ENCODE peak calls at places on chromosomes 1 and 21, in six cellular contexts. K is body of pancreas, T is GM12865, C is upper lobe of right lung, A is lung, B is cerebellar cortex. Q is an unnamed sample.

GRCh38 chr1:147748687-147749350 is 11.6 kb downstream of the GJA5 start:
- DNase-seq in K (no peak), T (no peak), C (no peak), A (no peak), B (no peak), Q (no peak)

GRCh38 chr1:60809204-60809985 is 273.0 kb upstream of the NFIA start:
- DNase-seq in K (no peak), T (no peak), C (no peak), A (no peak), B (no peak), Q (no peak)

GRCh38 chr1:3453203-3453761 is 1.2 kb upstream of the ARHGEF16 start:
- DNase-seq in K (peak; percentile 86), T (peak; percentile 68), C (peak; percentile 89), A (peak; percentile 83), B (peak; percentile 72), Q (peak; percentile 46)

GRCh38 chr1:73789965-73790364 is 408.0 kb downstream of the LRRIQ3 start:
- DNase-seq in K (no peak), T (no peak), C (no peak), A (no peak), B (no peak), Q (no peak)

GRCh38 chr1:2638466-2639115 is 5.8 kb upstream of the MMEL1 start:
- DNase-seq in K (no peak), T (no peak), C (peak; percentile 49), A (no peak), B (no peak), Q (no peak)

GRCh38 chr1:30611741-30612309 is 111.6 kb downstream of the MATN1 start:
- DNase-seq in K (no peak), T (no peak), C (no peak), A (no peak), B (no peak), Q (no peak)

GRCh38 chr1:206557636-206558473 is 50.5 kb downstream of the RASSF5 start:
- DNase-seq in K (no peak), T (peak; percentile 62), C (no peak), A (peak; percentile 39), B (peak; percentile 33), Q (no peak)

GRCh38 chr1:20446796-20447195 is 39.2 kb downstream of the CAMK2N1 start:
- DNase-seq in K (no peak), T (no peak), C (peak; percentile 36), A (no peak), B (no peak), Q (no peak)

GRCh38 chr1:205939690-205940330 is 3.4 kb downstream of the SLC26A9 start:
- DNase-seq in K (peak; percentile 55), T (no peak), C (peak; percentile 78), A (peak; percentile 53), B (no peak), Q (no peak)

GRCh38 chr1:176736015-176736414 is 273.0 kb downstream of the PAPPA2 start:
- DNase-seq in K (no peak), T (no peak), C (no peak), A (no peak), B (no peak), Q (no peak)

GRCh38 chr1:203636306-203636705 is 9.7 kb downstream of the ATP2B4 start:
- DNase-seq in K (no peak), T (no peak), C (no peak), A (no peak), B (no peak), Q (no peak)

GRCh38 chr1:192565946-192566345 is 9.6 kb upstream of the RGS1 start:
- DNase-seq in K (no peak), T (no peak), C (no peak), A (no peak), B (no peak), Q (no peak)

GRCh38 chr1:246703581-246703980 is 20.6 kb upstream of the SCCPDH start:
- DNase-seq in K (no peak), T (no peak), C (no peak), A (no peak), B (no peak), Q (no peak)

GRCh38 chr1:59375321-59376220 is 78.7 kb downstream of the FGGY start:
- DNase-seq in K (no peak), T (no peak), C (no peak), A (no peak), B (no peak), Q (peak; percentile 74)

GRCh38 chr1:173861731-173862145 is 6.1 kb downstream of the GAS5 start:
- DNase-seq in K (no peak), T (peak; percentile 70), C (no peak), A (no peak), B (peak; percentile 48), Q (no peak)

GRCh38 chr21:32994305-32994704 is 31.4 kb upstream of the OLIG2 start:
- DNase-seq in K (no peak), T (peak; percentile 5), C (no peak), A (no peak), B (peak; percentile 2), Q (peak; percentile 7)

GRCh38 chr1:196877964-196878363 is 9.9 kb upstream of the CFHR4 start:
- DNase-seq in K (no peak), T (no peak), C (peak; percentile 60), A (no peak), B (no peak), Q (no peak)

GRCh38 chr1:157025321-157025720 is 20.2 kb downstream of the ARHGEF11 start:
- DNase-seq in K (no peak), T (no peak), C (no peak), A (no peak), B (peak; percentile 42), Q (no peak)

GRCh38 chr21:36702622-36702968 is 3.7 kb downstream of the SIM2 start:
- DNase-seq in K (no peak), T (no peak), C (no peak), A (no peak), B (no peak), Q (no peak)

GRCh38 chr21:27362249-27362648 is 395.4 kb upstream of the ADAMTS5 start:
- DNase-seq in K (no peak), T (no peak), C (no peak), A (no peak), B (no peak), Q (no peak)

GRCh38 chr1:179302076-179302475 is 8.5 kb downstream of the SOAT1 start:
- DNase-seq in K (no peak), T (no peak), C (no peak), A (no peak), B (no peak), Q (no peak)

GRCh38 chr1:48025076-48025475 is 27.9 kb upstream of the TRABD2B start:
- DNase-seq in K (no peak), T (no peak), C (no peak), A (no peak), B (no peak), Q (no peak)

GRCh38 chr1:35319988-35320713 is 51.6 kb downstream of the ZMYM4 start:
- DNase-seq in K (peak; percentile 47), T (no peak), C (no peak), A (no peak), B (peak; percentile 18), Q (no peak)

GRCh38 chr1:168469690-168470089 is 74.1 kb downstream of the XCL2 start:
- DNase-seq in K (peak; percentile 33), T (peak; percentile 19), C (no peak), A (no peak), B (no peak), Q (no peak)

GRCh38 chr1:87449348-87449963 is 120.8 kb downstream of the LMO4 start:
- DNase-seq in K (peak; percentile 70), T (peak; percentile 95), C (no peak), A (peak; percentile 63), B (no peak), Q (no peak)

GRCh38 chr1:216740334-216740733 is 17.1 kb upstream of the ESRRG start:
- DNase-seq in K (no peak), T (no peak), C (no peak), A (no peak), B (no peak), Q (no peak)

GRCh38 chr1:25765152-25765909 is 34.7 kb upstream of the SELENON start:
- DNase-seq in K (no peak), T (no peak), C (no peak), A (no peak), B (no peak), Q (no peak)

GRCh38 chr1:190475394-190476250 is 2.0 kb downstream of the BRINP3 start:
- DNase-seq in K (peak; percentile 31), T (no peak), C (peak; percentile 44), A (no peak), B (peak; percentile 83), Q (no peak)

GRCh38 chr1:4585216-4585615 is 69.2 kb upstream of the AJAP1 start:
- DNase-seq in K (peak; percentile 26), T (peak; percentile 33), C (no peak), A (no peak), B (no peak), Q (no peak)

Q was measured in SW 1271.